ENCODE peak calls at places on chromosomes 12 and 14, in nine cellular contexts. Q is transverse colon, V is HCT116, Y is uterus, L is Peyer's patch, K is endothelial cell of umbilical vein, A is heart left ventricle, X is IMR-90, P is H1. G is an unnamed sample.

GRCh38 chr12:57276935-57277563 is 26.1 kb upstream of the STAC3 start:
- DNase-seq in Q (no peak), V (peak), Y (no peak), L (no peak), K (peak), A (no peak), X (peak), P (no peak), G (peak)

GRCh38 chr12:14769837-14770494 is 33.3 kb downstream of the WBP11 start:
- DNase-seq in Q (peak), V (peak), Y (peak), L (peak), K (peak), A (peak), X (peak), P (peak), G (peak)

GRCh38 chr14:60222820-60223219 is 26.2 kb upstream of the PPM1A start:
- DNase-seq in Q (no peak), V (no peak), Y (no peak), L (no peak), K (no peak), A (peak), X (no peak), P (no peak), G (peak)

GRCh38 chr14:102055181-102055901 is 31.5 kb downstream of the HSP90AA1 start:
- DNase-seq in Q (no peak), V (no peak), Y (no peak), L (no peak), K (no peak), A (no peak), X (peak), P (no peak), G (no peak)

GRCh38 chr14:39396448-39396847 is 35.8 kb downstream of the FBXO33 start:
- DNase-seq in Q (no peak), V (no peak), Y (no peak), L (no peak), K (no peak), A (no peak), X (peak), P (no peak), G (no peak)

GRCh38 chr12:54759751-54760150 is 94.6 kb upstream of the MUCL1 start:
- DNase-seq in Q (no peak), V (peak), Y (no peak), L (no peak), K (no peak), A (no peak), X (peak), P (peak), G (peak)

GRCh38 chr12:128008341-128008740 is 258.6 kb upstream of the TMEM132C start:
- DNase-seq in Q (no peak), V (no peak), Y (no peak), L (no peak), K (no peak), A (no peak), X (no peak), P (no peak), G (no peak)

GRCh38 chr12:11067514-11067913 is 5.4 kb upstream of the TAS2R46 start:
- DNase-seq in Q (peak), V (no peak), Y (peak), L (no peak), K (no peak), A (peak), X (peak), P (no peak), G (no peak)

GRCh38 chr14:74905595-74906142 is 17.4 kb downstream of the RPS6KL1 start:
- DNase-seq in Q (peak), V (peak), Y (peak), L (peak), K (peak), A (peak), X (peak), P (no peak), G (peak)

GRCh38 chr12:54522213-54522612 is 24.7 kb downstream of the NCKAP1L start:
- DNase-seq in Q (no peak), V (no peak), Y (no peak), L (no peak), K (no peak), A (no peak), X (no peak), P (no peak), G (no peak)

GRCh38 chr12:76548222-76548837 is 11.2 kb downstream of the OSBPL8 start:
- DNase-seq in Q (no peak), V (no peak), Y (no peak), L (no peak), K (no peak), A (no peak), X (no peak), P (no peak), G (no peak)

GRCh38 chr14:77240336-77240915 is 30.6 kb downstream of the NGB start:
- DNase-seq in Q (no peak), V (no peak), Y (no peak), L (no peak), K (no peak), A (no peak), X (no peak), P (no peak), G (no peak)

GRCh38 chr14:74350211-74350943 is 2.1 kb downstream of the VRTN start:
- DNase-seq in Q (no peak), V (no peak), Y (no peak), L (no peak), K (no peak), A (no peak), X (no peak), P (no peak), G (no peak)

GRCh38 chr12:11839093-11839641 is 189.7 kb downstream of the ETV6 start:
- DNase-seq in Q (peak), V (no peak), Y (no peak), L (no peak), K (peak), A (peak), X (peak), P (no peak), G (no peak)

GRCh38 chr12:29534935-29535334 is 37.4 kb upstream of the OVCH1 start:
- DNase-seq in Q (no peak), V (no peak), Y (no peak), L (no peak), K (no peak), A (no peak), X (peak), P (no peak), G (no peak)

GRCh38 chr12:22626429-22626828 is 1.5 kb downstream of the ETNK1 start:
- DNase-seq in Q (no peak), V (no peak), Y (no peak), L (no peak), K (peak), A (no peak), X (peak), P (no peak), G (peak)

GRCh38 chr14:90827919-90828610 is 11.8 kb upstream of the TTC7B start:
- DNase-seq in Q (peak), V (peak), Y (peak), L (peak), K (peak), A (peak), X (peak), P (peak), G (peak)

GRCh38 chr14:84228702-84229101 is 1301.2 kb upstream of the FLRT2 start:
- DNase-seq in Q (no peak), V (no peak), Y (no peak), L (no peak), K (peak), A (no peak), X (peak), P (no peak), G (no peak)

GRCh38 chr12:24379493-24379892 is 430.0 kb upstream of the SOX5 start:
- DNase-seq in Q (no peak), V (no peak), Y (no peak), L (no peak), K (no peak), A (no peak), X (no peak), P (no peak), G (no peak)

GRCh38 chr12:24381790-24382189 is 432.3 kb upstream of the SOX5 start:
- DNase-seq in Q (no peak), V (no peak), Y (no peak), L (no peak), K (no peak), A (no peak), X (peak), P (no peak), G (no peak)

GRCh38 chr12:24378548-24379011 is 429.1 kb upstream of the SOX5 start:
- DNase-seq in Q (no peak), V (no peak), Y (no peak), L (no peak), K (no peak), A (no peak), X (peak), P (no peak), G (no peak)

GRCh38 chr12:24380122-24380521 is 430.7 kb upstream of the SOX5 start:
- DNase-seq in Q (no peak), V (no peak), Y (no peak), L (no peak), K (no peak), A (no peak), X (peak), P (no peak), G (no peak)

GRCh38 chr12:24379038-24379437 is 429.6 kb upstream of the SOX5 start:
- DNase-seq in Q (no peak), V (no peak), Y (no peak), L (no peak), K (no peak), A (no peak), X (no peak), P (no peak), G (no peak)
- H3K27ac ChIP-seq in Q (no peak), V (no peak), Y (no peak), L (no peak), K (no peak), A (no peak), X (peak), P (no peak), G (no peak)

GRCh38 chr12:89517648-89518047 is 6.9 kb downstream of the GALNT4 start:
- DNase-seq in Q (no peak), V (no peak), Y (no peak), L (no peak), K (no peak), A (no peak), X (no peak), P (no peak), G (no peak)
- TF ChIP-seq POLR2A in Q (no peak), V (no peak), Y (no peak), L (no peak), K (no peak), A (no peak), X (no peak), P (no peak), G (no peak)

GRCh38 chr12:27975222-27976136 is 2.9 kb upstream of the PTHLH start:
- DNase-seq in Q (no peak), V (no peak), Y (no peak), L (no peak), K (peak), A (no peak), X (peak), P (no peak), G (no peak)

GRCh38 chr12:27971606-27972005 is 927 bp downstream of the PTHLH start:
- DNase-seq in Q (no peak), V (no peak), Y (no peak), L (no peak), K (no peak), A (no peak), X (peak), P (no peak), G (no peak)

GRCh38 chr12:27972721-27973120 is at the start of gene PTHLH:
- DNase-seq in Q (no peak), V (no peak), Y (no peak), L (no peak), K (no peak), A (no peak), X (no peak), P (no peak), G (no peak)

GRCh38 chr12:27973487-27973890 is 956 bp upstream of the PTHLH start:
- DNase-seq in Q (no peak), V (no peak), Y (no peak), L (no peak), K (no peak), A (no peak), X (peak), P (no peak), G (no peak)

DNA sequence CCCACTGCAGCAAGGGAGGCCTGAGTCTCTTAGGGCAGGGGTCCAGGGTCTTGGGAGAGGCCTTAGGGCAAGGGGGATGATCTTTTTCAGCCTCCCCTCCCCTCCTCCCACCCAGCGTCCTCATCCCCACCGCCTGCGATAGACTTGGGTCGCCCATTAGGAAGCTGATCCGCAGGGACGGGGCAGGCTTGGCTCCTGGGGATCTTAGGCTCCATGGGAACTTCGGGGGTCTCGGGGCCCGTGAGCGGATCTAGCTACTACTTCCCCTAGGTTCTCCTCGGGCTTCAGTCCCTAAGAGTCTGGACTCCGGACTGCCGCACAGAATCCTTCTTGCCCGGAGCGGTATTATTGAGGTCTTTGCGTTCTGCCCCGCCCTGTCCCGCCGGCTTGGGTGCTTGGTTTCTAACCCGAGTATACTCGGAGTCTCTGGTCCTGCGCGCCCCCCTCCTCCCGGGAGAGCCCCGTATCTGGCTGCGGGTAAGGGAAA is 2.2 kb upstream of the PTHLH start:
- DNase-seq in Q (no peak), V (no peak), Y (no peak), L (no peak), K (no peak), A (no peak), X (no peak), P (no peak), G (no peak)
- H3K4me3 ChIP-seq in Q (no peak), V (no peak), Y (peak), L (peak), K (peak), A (peak), X (peak), P (peak), G (no peak)

GRCh38 chr14:103736546-103737431 is 21.2 kb downstream of the ZFYVE21 start:
- DNase-seq in Q (no peak), V (no peak), Y (peak), L (no peak), K (no peak), A (no peak), X (no peak), P (no peak), G (no peak)
- H3K27ac ChIP-seq in Q (peak), V (no peak), Y (peak), L (peak), K (no peak), A (no peak), X (no peak), P (no peak), G (peak)

DNA sequence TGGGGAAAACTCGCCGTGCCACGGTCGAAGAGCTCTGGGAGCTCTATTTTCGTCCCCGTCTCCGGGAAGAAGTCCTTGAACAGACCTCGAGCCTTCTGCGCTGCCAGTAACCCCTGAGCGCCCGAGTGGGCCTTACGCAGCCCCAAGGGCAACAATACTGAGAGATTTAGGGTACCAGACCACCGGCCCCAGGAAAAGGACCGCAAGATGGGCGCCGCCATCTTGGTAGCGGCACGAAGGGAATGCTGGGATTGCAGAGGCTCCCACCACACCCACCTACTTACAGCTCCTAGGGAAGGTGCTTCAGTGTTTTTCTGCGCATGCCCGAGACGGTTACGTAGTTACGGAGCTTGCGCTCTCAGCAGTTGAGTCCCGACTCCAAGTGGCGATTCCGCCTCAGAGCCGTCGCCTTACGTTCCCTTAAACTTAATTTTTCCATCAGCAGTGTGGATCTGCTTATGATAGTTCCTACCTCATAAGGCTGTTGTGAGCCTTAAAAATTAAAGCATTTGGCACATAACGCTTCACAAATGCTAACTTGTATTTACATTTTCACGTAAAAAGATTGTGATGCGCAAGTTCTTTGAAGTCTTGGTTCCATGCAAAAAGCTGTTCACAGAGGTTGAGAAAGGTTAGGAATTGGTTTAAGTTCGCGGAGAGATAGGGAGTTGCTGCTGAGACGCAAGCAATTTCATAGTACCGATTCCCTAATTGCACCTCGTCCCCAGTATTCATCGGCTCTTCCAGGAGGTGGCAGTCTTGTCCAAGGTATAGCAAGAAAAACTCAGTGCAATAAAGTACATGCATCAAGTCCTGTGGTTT is at the start of gene YARS2:
- DNase-seq in Q (peak), V (peak), Y (peak), L (peak), K (peak), A (peak), X (peak), P (peak), G (peak)
- TF ChIP-seq POLR2A in Q (peak), V (peak), Y (no peak), L (peak), K (peak), A (peak), X (peak), P (peak), G (peak)

GRCh38 chr12:133226690-133227089 is 9.0 kb downstream of the ANHX start:
- DNase-seq in Q (no peak), V (no peak), Y (no peak), L (no peak), K (no peak), A (no peak), X (no peak), P (no peak), G (no peak)

GRCh38 chr12:133221241-133221640 is 14.4 kb downstream of the ANHX start:
- DNase-seq in Q (no peak), V (no peak), Y (no peak), L (no peak), K (no peak), A (no peak), X (no peak), P (no peak), G (no peak)

GRCh38 chr12:133220521-133220920 is 15.2 kb downstream of the ANHX start:
- DNase-seq in Q (no peak), V (no peak), Y (no peak), L (no peak), K (no peak), A (no peak), X (no peak), P (no peak), G (no peak)

GRCh38 chr12:133225527-133225926 is 10.2 kb downstream of the ANHX start:
- DNase-seq in Q (no peak), V (no peak), Y (no peak), L (no peak), K (no peak), A (no peak), X (no peak), P (no peak), G (no peak)

GRCh38 chr12:133222211-133222610 is 13.5 kb downstream of the ANHX start:
- DNase-seq in Q (no peak), V (no peak), Y (no peak), L (no peak), K (no peak), A (no peak), X (no peak), P (no peak), G (no peak)
- H3K4me3 ChIP-seq in Q (no peak), V (no peak), Y (no peak), L (no peak), K (no peak), A (no peak), X (no peak), P (no peak), G (no peak)

DNA sequence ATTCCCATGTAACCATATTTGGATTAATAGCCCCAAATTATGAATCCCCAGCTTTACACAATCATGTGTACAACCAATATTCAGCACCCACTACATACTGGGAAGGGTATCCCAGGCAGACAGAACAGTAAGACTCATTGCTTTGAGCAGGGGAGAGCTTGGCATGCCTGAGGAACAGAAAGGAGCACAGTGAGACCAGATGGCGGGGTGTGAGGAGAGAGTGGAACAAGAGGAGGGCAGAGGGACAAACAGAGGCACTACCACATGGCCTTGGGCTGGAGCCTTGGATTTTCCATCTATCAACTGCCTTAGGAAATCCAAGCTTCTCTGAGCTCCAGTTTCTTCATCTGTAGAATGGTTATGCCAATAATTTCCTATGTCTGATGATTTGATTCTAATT is 3.8 kb downstream of the DGKA start:
- DNase-seq in Q (no peak), V (no peak), Y (no peak), L (no peak), K (no peak), A (no peak), X (no peak), P (no peak), G (no peak)
- H3K27ac ChIP-seq in Q (no peak), V (no peak), Y (no peak), L (peak), K (no peak), A (no peak), X (no peak), P (no peak), G (no peak)

GRCh38 chr12:49705479-49706267 is 1.5 kb downstream of the FMNL3 start:
- DNase-seq in Q (peak), V (no peak), Y (peak), L (peak), K (peak), A (peak), X (peak), P (no peak), G (no peak)

GRCh38 chr12:49708851-49709250 is 1.6 kb upstream of the FMNL3 start:
- DNase-seq in Q (no peak), V (no peak), Y (no peak), L (no peak), K (no peak), A (no peak), X (no peak), P (no peak), G (no peak)

GRCh38 chr12:49707812-49708147 is 575 bp upstream of the FMNL3 start:
- DNase-seq in Q (no peak), V (no peak), Y (no peak), L (no peak), K (no peak), A (no peak), X (no peak), P (no peak), G (no peak)

GRCh38 chr12:49706351-49707126 is 666 bp downstream of the FMNL3 start:
- DNase-seq in Q (peak), V (no peak), Y (no peak), L (peak), K (peak), A (peak), X (peak), P (no peak), G (no peak)

DNA sequence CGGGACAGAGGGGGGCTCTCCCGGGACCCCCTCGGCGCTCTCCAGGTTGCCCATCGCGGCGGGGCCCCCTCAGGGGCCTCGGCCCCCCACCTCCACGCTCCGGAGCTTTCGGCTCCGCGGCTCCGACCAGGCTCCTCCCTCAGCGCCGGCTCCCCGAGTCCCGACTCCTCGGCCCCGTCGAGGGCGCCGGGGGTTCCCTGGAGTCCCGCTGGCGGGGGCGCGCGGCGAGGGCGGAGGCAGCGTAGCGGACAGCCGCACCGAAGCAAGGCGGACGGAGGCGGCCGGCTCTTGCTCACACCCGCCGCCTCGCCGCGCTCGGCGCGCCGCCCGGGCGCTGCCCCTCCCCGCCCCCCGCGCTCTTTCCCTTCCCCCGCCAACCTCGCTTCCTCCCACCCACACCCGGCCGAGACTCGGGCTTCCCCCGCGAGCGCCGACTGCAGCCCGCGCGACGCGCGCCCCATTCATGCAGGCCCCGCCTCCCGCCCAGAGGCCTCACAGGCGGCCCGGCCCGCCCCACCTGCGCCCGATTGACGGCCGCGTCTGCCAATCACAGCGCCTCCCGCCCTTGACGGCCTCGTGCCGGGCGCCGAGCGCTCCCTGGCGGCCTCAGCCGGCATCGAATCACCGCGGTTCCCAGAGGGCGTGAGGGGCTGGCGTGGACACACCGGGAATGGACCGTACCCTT is at the start of gene FMNL3:
- DNase-seq in Q (peak), V (peak), Y (peak), L (peak), K (peak), A (peak), X (peak), P (peak), G (peak)
- TF ChIP-seq POLR2A in Q (no peak), V (no peak), Y (no peak), L (no peak), K (peak), A (peak), X (peak), P (peak), G (peak)

G was measured in prostate gland.